ENCODE peak calls at places on chromosomes 16 and 17, in ten cellular contexts. C is posterior cingulate gyrus, Q is C1 segment of cervical spinal cord, I is T-helper 17 cell, W is iPS DF 19.7, B is NCI-H1436, L is cerebellar nuclear complex, O is Calu3, F is left ventricle myocardium inferior, N is NCI-H460. V is an unnamed sample.
A peak's percentile ranks its signal among the peaks of the same experiment; 100 is the strongest.

GRCh38 chr17:64129765-64130558 is at the start of gene ERN1:
- DNase-seq in C (peak; percentile 89), Q (peak; percentile 90), I (peak; percentile 85), W (no peak), B (peak; percentile 82), L (peak; percentile 56), O (peak; percentile 88), F (peak; percentile 95), N (peak; percentile 93), V (peak; percentile 86)

GRCh38 chr16:66972983-66973382 is 11.9 kb downstream of the CES3 start:
- DNase-seq in C (no peak), Q (no peak), I (no peak), W (no peak), B (no peak), L (no peak), O (no peak), F (no peak), N (no peak), V (no peak)

GRCh38 chr17:76250141-76250540 is 9.8 kb upstream of the RNF157 start:
- DNase-seq in C (no peak), Q (no peak), I (no peak), W (no peak), B (no peak), L (no peak), O (no peak), F (no peak), N (no peak), V (no peak)

GRCh38 chr16:72740346-72740745 is 307.6 kb downstream of the ZFHX3 start:
- DNase-seq in C (no peak), Q (no peak), I (no peak), W (no peak), B (no peak), L (no peak), O (no peak), F (no peak), N (no peak), V (no peak)

GRCh38 chr17:29572691-29573557 is 4.4 kb downstream of the TP53I13 start:
- DNase-seq in C (no peak), Q (no peak), I (peak; percentile 47), W (no peak), B (no peak), L (no peak), O (no peak), F (peak; percentile 73), N (no peak), V (no peak)

GRCh38 chr17:76273435-76273921 is 8.3 kb downstream of the UBALD2 start:
- DNase-seq in C (no peak), Q (no peak), I (no peak), W (no peak), B (no peak), L (no peak), O (no peak), F (no peak), N (no peak), V (no peak)

GRCh38 chr17:50047488-50048126 is 8.3 kb upstream of the ITGA3 start:
- DNase-seq in C (no peak), Q (no peak), I (no peak), W (no peak), B (no peak), L (no peak), O (peak; percentile 56), F (no peak), N (no peak), V (no peak)

GRCh38 chr16:24013733-24014645 is 178.2 kb downstream of the PRKCB start:
- DNase-seq in C (no peak), Q (peak; percentile 73), I (peak; percentile 12), W (no peak), B (peak; percentile 89), L (peak; percentile 19), O (no peak), F (no peak), N (peak; percentile 3), V (no peak)

GRCh38 chr17:76027159-76027839 is at the start of gene EVPL:
- DNase-seq in C (no peak), Q (no peak), I (no peak), W (no peak), B (no peak), L (no peak), O (peak; percentile 94), F (no peak), N (peak; percentile 73), V (no peak)

GRCh38 chr16:87778830-87779579 is 13.2 kb upstream of the KLHDC4 start:
- DNase-seq in C (peak; percentile 82), Q (peak; percentile 85), I (peak; percentile 78), W (peak; percentile 95), B (peak; percentile 96), L (peak; percentile 82), O (peak; percentile 98), F (peak; percentile 87), N (peak; percentile 88), V (peak; percentile 88)

GRCh38 chr17:30780343-30780742 is 44.1 kb downstream of the CRLF3 start:
- DNase-seq in C (no peak), Q (no peak), I (no peak), W (no peak), B (no peak), L (no peak), O (no peak), F (no peak), N (no peak), V (no peak)

GRCh38 chr16:78292726-78293380 is 193.4 kb downstream of the WWOX start:
- DNase-seq in C (no peak), Q (no peak), I (no peak), W (no peak), B (no peak), L (no peak), O (peak; percentile 54), F (no peak), N (no peak), V (peak; percentile 45)

GRCh38 chr17:79064026-79064425 is 10.6 kb upstream of the ENGASE start:
- DNase-seq in C (no peak), Q (no peak), I (no peak), W (no peak), B (no peak), L (no peak), O (no peak), F (no peak), N (no peak), V (no peak)

GRCh38 chr16:70767377-70768204 is 33.4 kb downstream of the VAC14 start:
- DNase-seq in C (no peak), Q (no peak), I (no peak), W (no peak), B (no peak), L (no peak), O (peak; percentile 34), F (no peak), N (no peak), V (no peak)

GRCh38 chr17:32873114-32873513 is 3.8 kb downstream of the MYO1D start:
- DNase-seq in C (no peak), Q (no peak), I (no peak), W (no peak), B (no peak), L (no peak), O (no peak), F (no peak), N (no peak), V (no peak)

GRCh38 chr17:62718420-62718819 is 89.7 kb downstream of the MARCHF10 start:
- DNase-seq in C (no peak), Q (no peak), I (no peak), W (no peak), B (no peak), L (no peak), O (no peak), F (no peak), N (no peak), V (no peak)

GRCh38 chr17:45433136-45433535 is 466 bp upstream of the ARHGAP27 start:
- DNase-seq in C (no peak), Q (no peak), I (no peak), W (no peak), B (no peak), L (no peak), O (no peak), F (no peak), N (no peak), V (no peak)

GRCh38 chr17:57641761-57642160 is 103.3 kb downstream of the CCDC182 start:
- DNase-seq in C (no peak), Q (no peak), I (no peak), W (no peak), B (no peak), L (no peak), O (no peak), F (no peak), N (no peak), V (no peak)

GRCh38 chr17:17755715-17756114 is 74.5 kb downstream of the RAI1 start:
- DNase-seq in C (no peak), Q (no peak), I (no peak), W (no peak), B (no peak), L (no peak), O (no peak), F (no peak), N (no peak), V (no peak)

GRCh38 chr17:78962345-78962983 is 17.3 kb downstream of the LGALS3BP start:
- DNase-seq in C (no peak), Q (no peak), I (no peak), W (no peak), B (no peak), L (no peak), O (peak; percentile 69), F (no peak), N (no peak), V (peak; percentile 87)

GRCh38 chr16:58331024-58331707 is 36.3 kb upstream of the PRSS54 start:
- DNase-seq in C (no peak), Q (no peak), I (no peak), W (peak; percentile 69), B (peak; percentile 57), L (no peak), O (peak; percentile 33), F (no peak), N (no peak), V (no peak)